ENCODE peak calls at places on chromosomes 13 and 19, in four cellular contexts. R is HepG2, E is GM12878, P is K562. K is an unnamed sample.

GRCh38 chr19:4415352-4415751 is 12.9 kb downstream of the CHAF1A start:
- DNase-seq in R (no peak), E (no peak), P (no peak), K (no peak)

GRCh38 chr13:109172099-109172498 is 542.7 kb downstream of the MYO16 start:
- DNase-seq in R (no peak), E (no peak), P (no peak), K (no peak)

GRCh38 chr13:97141564-97142005 is 80.5 kb upstream of the MBNL2 start:
- DNase-seq in R (peak; percentile 96), E (peak; percentile 23), P (peak; percentile 71), K (no peak)

GRCh38 chr13:98511435-98511834 is 65.5 kb downstream of the STK24 start:
- DNase-seq in R (no peak), E (no peak), P (no peak), K (no peak)

GRCh38 chr13:24650157-24650556 is 30.1 kb upstream of the ATP12A start:
- DNase-seq in R (no peak), E (no peak), P (no peak), K (peak; percentile 49)

GRCh38 chr19:49812997-49813861 is at the start of gene FUZ:
- DNase-seq in R (no peak), E (peak; percentile 90), P (peak; percentile 95), K (peak; percentile 91)

GRCh38 chr13:33150146-33150545 is 133.9 kb downstream of the KL start:
- DNase-seq in R (peak; percentile 34), E (no peak), P (no peak), K (no peak)

GRCh38 chr13:43963726-43964125 is 84.0 kb downstream of the LACC1 start:
- DNase-seq in R (no peak), E (no peak), P (no peak), K (no peak)

GRCh38 chr13:32840840-32841713 is 175.1 kb upstream of the KL start:
- DNase-seq in R (no peak), E (peak; percentile 70), P (no peak), K (no peak)

GRCh38 chr13:27744861-27745260 is 47.4 kb upstream of the GSX1 start:
- DNase-seq in R (no peak), E (no peak), P (no peak), K (no peak)

GRCh38 chr19:56114051-56114694 is 6.9 kb downstream of the ZNF787 start:
- DNase-seq in R (no peak), E (no peak), P (no peak), K (no peak)

GRCh38 chr19:56113071-56113632 is 7.9 kb downstream of the ZNF787 start:
- DNase-seq in R (no peak), E (no peak), P (no peak), K (no peak)

GRCh38 chr19:56110515-56111448 is 10.3 kb downstream of the ZNF787 start:
- DNase-seq in R (peak; percentile 78), E (no peak), P (no peak), K (peak; percentile 73)

GRCh38 chr19:56112313-56112709 is 8.8 kb downstream of the ZNF787 start:
- DNase-seq in R (no peak), E (no peak), P (no peak), K (peak; percentile 22)

DNA sequence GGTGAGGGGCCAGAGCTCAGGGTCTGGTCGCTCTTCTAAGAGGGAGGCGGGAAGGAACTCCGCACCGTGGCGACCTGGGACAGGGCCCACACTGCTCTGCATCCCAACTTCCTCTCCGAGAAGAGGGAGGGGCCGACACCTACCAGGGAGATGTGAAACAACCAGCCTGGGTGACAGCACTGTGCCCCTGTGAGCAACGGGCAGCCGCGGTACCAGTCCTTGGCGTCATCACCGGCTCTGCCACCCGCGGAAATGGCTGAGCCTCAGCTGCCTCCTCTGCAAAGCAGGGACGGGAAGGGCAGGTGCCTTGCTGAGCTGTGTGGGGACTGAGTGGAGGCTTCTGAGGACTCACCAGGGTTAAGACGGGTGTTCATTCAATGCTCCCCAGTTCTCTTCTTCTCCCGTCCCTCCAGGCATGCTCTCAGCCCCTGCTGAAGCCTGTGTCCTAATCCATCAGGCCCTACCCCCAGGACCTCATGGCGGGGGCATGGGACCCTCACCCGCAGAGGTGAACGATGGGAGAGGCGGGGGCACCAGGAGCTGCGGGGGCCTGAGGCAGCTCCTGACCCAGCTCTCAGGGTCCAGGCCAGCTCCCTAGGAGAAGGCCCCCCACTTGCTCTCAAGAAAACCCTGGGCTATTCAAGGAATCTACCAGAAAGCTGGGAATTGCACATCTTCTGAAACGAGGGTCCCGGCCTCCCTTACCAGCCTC is 9.3 kb downstream of the ZNF787 start:
- DNase-seq in R (peak; percentile 45), E (no peak), P (no peak), K (peak; percentile 33)
- TF ChIP-seq FOXM1 in R (no peak), E (no peak), P (no peak), K (no peak)

DNA sequence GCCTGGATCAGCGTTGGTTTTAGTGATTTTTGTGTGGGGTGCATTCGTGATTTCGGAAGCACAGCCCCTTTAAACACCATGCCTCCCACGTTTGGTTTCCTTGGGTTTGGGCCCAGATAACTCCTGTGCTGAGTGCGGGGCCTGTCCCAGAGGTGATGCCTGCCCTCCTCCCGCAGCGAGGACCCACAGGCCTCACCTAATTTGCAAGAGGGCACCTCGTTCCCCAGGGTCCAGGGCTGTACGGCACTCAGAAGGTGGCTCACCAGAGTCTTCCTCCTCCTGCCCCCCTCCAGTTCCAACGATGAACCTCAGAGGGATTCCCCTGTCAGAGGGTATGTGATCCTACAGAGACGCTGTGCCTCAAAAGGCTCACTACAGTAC is 54.3 kb upstream of the SOX1 start:
- DNase-seq in R (no peak), E (no peak), P (no peak), K (no peak)
- TF ChIP-seq GABPA in R (no peak), E (no peak), P (no peak), K (no peak)

DNA sequence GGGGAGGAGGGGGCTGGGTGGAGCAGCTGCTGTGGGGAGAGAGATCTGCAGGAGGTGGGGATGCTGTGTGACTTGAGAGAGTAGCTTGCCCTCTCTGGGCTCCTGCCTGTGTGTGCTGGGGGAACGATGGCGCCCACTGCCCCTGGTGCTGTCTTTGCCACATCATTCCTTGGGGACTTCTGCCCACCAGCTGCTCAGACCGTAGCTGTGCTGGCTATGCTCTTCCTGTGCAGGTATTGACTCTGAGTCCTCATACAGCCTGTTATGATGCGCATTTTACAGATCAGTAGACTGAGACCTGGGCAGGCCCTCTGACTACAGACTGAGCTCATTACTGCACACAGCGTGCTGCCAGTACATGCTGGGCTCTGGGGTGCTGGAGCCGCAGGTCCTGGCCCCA is 51.1 kb downstream of the DNM2 start:
- DNase-seq in R (no peak), E (no peak), P (no peak), K (no peak)
- TF ChIP-seq FOXM1 in R (no peak), E (no peak), P (no peak), K (no peak)

DNA sequence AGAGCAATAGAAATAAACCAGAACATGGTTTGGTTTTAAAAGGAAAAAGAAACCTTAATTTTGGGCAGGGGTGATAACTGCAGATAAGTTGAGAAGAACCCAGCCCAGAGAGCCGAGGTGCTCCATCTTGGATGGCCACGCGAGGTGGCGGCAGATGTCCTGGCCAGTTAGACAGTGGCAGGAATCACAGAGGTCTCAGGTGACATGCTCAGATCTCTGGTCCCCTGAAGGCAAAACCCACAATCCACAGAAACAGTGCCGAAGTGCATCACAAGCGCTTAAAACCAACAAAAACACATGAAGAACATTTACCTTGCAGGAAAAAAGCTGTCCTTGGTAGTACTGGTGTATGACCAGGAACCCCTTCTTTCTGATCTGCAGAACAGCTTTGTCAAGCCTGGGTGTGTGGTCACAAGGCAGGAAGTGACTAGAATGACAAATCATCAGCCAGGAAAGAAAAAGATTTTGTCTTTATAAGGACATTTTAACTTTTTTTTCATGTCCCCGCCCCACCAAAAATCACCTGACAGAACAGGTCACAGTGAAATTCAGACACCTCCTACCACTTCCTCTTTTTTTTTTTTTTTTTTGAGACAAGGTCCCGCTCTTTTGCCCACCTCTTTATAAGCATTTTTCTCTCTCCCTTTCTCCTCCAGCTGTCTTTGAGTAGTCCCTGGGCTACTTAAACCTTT is at the start of gene LCP1:
- DNase-seq in R (no peak), E (peak; percentile 97), P (peak; percentile 53), K (no peak)
- TF ChIP-seq GABPA in R (no peak), E (peak; percentile 65), P (peak; percentile 61), K (no peak)

DNA sequence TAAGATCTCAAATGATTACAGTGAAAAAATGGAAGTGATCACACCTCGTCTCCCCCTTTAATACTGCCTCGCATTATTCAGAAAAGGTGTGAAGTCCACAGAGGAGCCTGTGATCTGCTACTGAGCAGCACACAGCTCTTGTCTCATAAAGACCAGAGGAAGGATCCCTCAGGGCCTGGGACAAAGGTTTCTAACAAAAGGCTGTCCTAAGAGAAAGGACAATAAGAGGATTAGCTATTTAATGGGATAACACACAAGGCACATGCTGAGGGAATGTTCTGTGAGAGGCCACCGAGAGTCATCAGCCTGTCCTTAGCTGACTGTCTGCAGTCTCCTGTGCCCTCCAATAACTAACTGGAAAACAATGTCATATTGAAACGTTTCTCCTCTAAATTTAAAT is 26.7 kb downstream of the EBPL start:
- DNase-seq in R (no peak), E (no peak), P (no peak), K (no peak)
- TF ChIP-seq FOXM1 in R (no peak), E (no peak), P (no peak), K (no peak)

GRCh38 chr19:32671883-32672282 is 3.1 kb downstream of the ANKRD27 start:
- DNase-seq in R (no peak), E (no peak), P (peak; percentile 79), K (no peak)

GRCh38 chr19:32675720-32676185 is at the start of gene RGS9BP:
- DNase-seq in R (peak; percentile 36), E (no peak), P (peak; percentile 61), K (peak; percentile 88)

GRCh38 chr19:32674153-32674958 is 624 bp downstream of the ANKRD27 start:
- DNase-seq in R (no peak), E (no peak), P (no peak), K (peak; percentile 55)

GRCh38 chr19:32674959-32675719 is at the start of gene ANKRD27:
- DNase-seq in R (peak; percentile 96), E (peak; percentile 88), P (peak; percentile 99), K (peak; percentile 100)

DNA sequence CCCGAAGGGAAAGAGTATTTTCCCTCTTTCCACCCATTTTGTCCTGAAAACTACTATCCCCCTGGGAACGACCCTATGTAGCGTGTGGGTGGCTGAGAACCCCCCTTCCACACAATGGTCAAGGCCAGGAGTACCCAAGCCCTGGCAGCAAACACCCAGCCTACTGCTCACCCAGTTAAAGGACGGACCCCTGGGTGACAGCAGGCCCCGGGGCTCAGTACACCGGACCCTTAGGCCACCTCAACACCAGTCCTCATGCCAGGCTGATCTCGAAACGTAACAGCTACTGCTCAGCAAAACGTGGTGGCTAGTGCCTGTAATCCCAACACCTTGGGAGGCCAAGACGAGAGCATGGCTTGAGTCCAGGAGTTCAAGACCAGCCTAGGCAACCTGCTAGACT is 1.4 kb downstream of the ANKRD27 start:
- DNase-seq in R (no peak), E (no peak), P (no peak), K (no peak)
- TF ChIP-seq GABPA in R (no peak), E (no peak), P (no peak), K (no peak)